ENCODE peak calls at places on chromosomes 11 and 22, in four cellular contexts. U, Q, Y and M are unnamed samples.

GRCh38 chr22:25153961-25154685 is 45.5 kb upstream of the CRYBB3 start:
- DNase-seq in U (peak; percentile 81), Q (no peak), Y (peak; percentile 93), M (peak; percentile 84)

GRCh38 chr22:17536269-17536668 is 27.0 kb upstream of the SLC25A18 start:
- DNase-seq in U (no peak), Q (no peak), Y (peak; percentile 21), M (peak; percentile 82)

GRCh38 chr11:65060913-65061408 is 2.6 kb upstream of the NAALADL1 start:
- DNase-seq in U (no peak), Q (no peak), Y (peak; percentile 51), M (no peak)

GRCh38 chr11:75014129-75014528 is 25.4 kb downstream of the NEU3 start:
- DNase-seq in U (no peak), Q (no peak), Y (peak; percentile 79), M (no peak)

GRCh38 chr11:69205929-69206612 is 50.3 kb downstream of the SMIM38 start:
- DNase-seq in U (no peak), Q (no peak), Y (no peak), M (peak; percentile 27)

GRCh38 chr11:22405377-22405776 is 67.2 kb downstream of the SLC17A6 start:
- DNase-seq in U (no peak), Q (no peak), Y (no peak), M (no peak)

GRCh38 chr22:25998118-25998775 is 171.0 kb upstream of the SEZ6L start:
- DNase-seq in U (no peak), Q (no peak), Y (no peak), M (no peak)

GRCh38 chr22:27512283-27512761 is 289.2 kb downstream of the MN1 start:
- DNase-seq in U (peak; percentile 61), Q (no peak), Y (peak; percentile 98), M (peak; percentile 92)

GRCh38 chr11:111691731-111692130 is 74.5 kb downstream of the PPP2R1B start:
- DNase-seq in U (no peak), Q (no peak), Y (no peak), M (no peak)

GRCh38 chr11:34650528-34650927 is 29.6 kb downstream of the EHF start:
- DNase-seq in U (no peak), Q (peak; percentile 85), Y (peak; percentile 84), M (no peak)

GRCh38 chr22:41690476-41690875 is 1.8 kb upstream of the SNU13 start:
- DNase-seq in U (no peak), Q (no peak), Y (no peak), M (no peak)

GRCh38 chr22:19514831-19515565 is 9.2 kb downstream of the CLDN5 start:
- DNase-seq in U (no peak), Q (no peak), Y (no peak), M (no peak)

GRCh38 chr11:10561947-10562346 is 6.5 kb downstream of the LYVE1 start:
- DNase-seq in U (no peak), Q (no peak), Y (no peak), M (no peak)

GRCh38 chr11:70530010-70530409 is 131.7 kb downstream of the CTTN start:
- DNase-seq in U (no peak), Q (no peak), Y (no peak), M (no peak)

GRCh38 chr11:91966368-91966767 is 258.2 kb upstream of the FAT3 start:
- DNase-seq in U (no peak), Q (no peak), Y (no peak), M (no peak)
- H3K27ac ChIP-seq in U (no peak overlapping the region), Q (no peak overlapping the region), Y (no peak overlapping the region), M (no peak overlapping the region)

DNA sequence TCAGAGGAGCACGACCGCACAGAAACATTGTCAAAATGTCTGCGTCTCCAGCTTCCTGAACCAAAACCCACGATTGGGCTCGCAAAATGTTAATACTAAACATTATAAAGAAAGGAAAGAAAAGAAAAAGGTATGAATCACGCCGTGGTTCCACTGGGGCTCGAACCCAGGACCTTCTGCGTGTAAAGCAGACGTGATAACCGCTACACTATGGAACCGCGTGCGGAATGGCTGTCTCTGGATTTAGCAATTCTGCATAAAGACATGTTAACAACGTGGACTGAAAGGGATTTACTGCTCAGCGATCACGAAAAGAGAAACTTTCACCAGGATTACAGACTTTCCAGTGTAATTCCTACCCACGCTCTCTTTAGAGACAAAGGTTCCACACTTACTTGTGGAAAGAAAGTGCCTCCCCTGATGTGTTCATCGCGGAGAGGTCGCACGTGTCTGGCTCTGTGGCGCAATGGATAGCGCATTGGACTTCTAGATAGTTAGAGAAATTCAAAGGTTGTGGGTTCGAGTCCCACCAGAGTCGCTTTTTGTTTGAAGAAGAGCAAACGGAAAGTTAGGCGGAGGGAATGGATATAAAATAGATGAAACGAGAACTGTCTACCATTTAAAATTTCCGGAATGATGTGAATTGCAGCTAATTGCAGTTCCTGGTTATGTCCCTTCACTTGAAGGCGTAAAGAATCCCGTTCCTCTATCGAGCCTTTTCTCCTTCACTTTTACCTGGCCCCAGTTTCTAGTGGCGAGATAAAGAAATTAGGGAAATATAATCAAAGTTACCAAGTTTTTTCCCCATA is 39.7 kb downstream of the OR4D9 start:
- DNase-seq in U (peak; percentile 75), Q (peak; percentile 84), Y (peak; percentile 91), M (peak; percentile 90)
- H3K4me3 ChIP-seq in U (peak overlapping the region; percentile 56), Q (peak overlapping the region; percentile 59), Y (peak overlapping the region; percentile 55), M (peak overlapping the region; percentile 83)

GRCh38 chr22:42937164-42937854 is 77.6 kb downstream of the PACSIN2 start:
- DNase-seq in U (peak; percentile 85), Q (no peak), Y (peak; percentile 62), M (peak; percentile 81)
- H3K27ac ChIP-seq in U (peak overlapping the region; percentile 78), Q (no peak overlapping the region), Y (no peak overlapping the region), M (peak overlapping the region; percentile 81)

GRCh38 chr11:17734418-17734911 is at the start of gene KCNC1:
- DNase-seq in U (no peak), Q (no peak), Y (peak; percentile 55), M (peak; percentile 82)

GRCh38 chr11:17734986-17735822 is 623 bp downstream of the KCNC1 start:
- DNase-seq in U (peak; percentile 68), Q (no peak), Y (peak; percentile 82), M (peak; percentile 93)

GRCh38 chr11:17738350-17739207 is 4.0 kb downstream of the KCNC1 start:
- DNase-seq in U (no peak), Q (no peak), Y (no peak), M (peak; percentile 54)

GRCh38 chr11:17735823-17736772 is 1.5 kb downstream of the KCNC1 start:
- DNase-seq in U (no peak), Q (no peak), Y (no peak), M (peak; percentile 71)

DNA sequence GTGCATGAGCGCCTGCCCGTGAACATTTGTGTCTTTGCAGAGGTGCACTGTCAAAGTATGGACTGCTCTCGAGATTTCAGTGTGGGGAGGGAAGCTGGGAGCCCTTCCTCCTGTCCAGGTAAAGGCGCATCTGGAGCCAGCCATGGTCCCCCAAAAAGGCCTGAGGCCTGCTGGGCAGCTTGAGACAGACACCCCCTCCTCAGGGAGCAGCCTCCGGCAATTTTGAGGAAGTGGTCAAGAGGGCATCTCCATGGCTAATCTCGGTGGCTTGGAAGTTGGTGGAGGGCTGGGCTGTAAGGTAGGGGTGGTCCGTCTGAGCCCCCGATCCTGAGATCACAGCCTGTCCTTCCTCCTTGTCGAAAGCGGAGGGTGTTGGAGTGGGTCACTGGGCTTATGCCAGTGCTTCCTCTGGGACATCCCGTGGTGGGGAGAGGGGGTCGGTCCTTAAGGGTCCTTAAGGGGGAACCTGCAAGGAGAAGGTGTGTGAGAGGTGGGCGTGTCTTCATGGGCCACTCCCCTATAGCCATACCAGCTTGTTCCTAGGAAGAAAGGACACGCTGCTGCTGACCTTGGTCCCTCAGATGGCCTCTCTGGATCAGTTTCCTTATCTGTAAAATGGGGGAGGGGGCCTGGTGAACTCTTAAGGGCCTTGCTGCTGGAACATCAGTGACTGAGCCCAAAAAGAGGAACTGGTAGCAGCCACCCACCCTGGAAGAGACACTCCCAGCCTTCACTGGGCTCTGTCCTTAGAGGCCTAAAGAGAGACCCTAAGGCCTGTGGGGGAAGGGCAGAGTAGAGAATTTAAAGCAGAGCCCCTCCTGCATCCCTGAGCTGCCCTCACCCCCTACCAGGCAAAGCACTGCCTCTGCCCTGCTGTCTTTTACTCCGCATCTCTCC is 2.6 kb downstream of the KCNC1 start:
- DNase-seq in U (no peak), Q (no peak), Y (no peak), M (peak; percentile 52)
- H3K4me3 ChIP-seq in U (no peak overlapping the region), Q (no peak overlapping the region), Y (no peak overlapping the region), M (no peak overlapping the region)

DNA sequence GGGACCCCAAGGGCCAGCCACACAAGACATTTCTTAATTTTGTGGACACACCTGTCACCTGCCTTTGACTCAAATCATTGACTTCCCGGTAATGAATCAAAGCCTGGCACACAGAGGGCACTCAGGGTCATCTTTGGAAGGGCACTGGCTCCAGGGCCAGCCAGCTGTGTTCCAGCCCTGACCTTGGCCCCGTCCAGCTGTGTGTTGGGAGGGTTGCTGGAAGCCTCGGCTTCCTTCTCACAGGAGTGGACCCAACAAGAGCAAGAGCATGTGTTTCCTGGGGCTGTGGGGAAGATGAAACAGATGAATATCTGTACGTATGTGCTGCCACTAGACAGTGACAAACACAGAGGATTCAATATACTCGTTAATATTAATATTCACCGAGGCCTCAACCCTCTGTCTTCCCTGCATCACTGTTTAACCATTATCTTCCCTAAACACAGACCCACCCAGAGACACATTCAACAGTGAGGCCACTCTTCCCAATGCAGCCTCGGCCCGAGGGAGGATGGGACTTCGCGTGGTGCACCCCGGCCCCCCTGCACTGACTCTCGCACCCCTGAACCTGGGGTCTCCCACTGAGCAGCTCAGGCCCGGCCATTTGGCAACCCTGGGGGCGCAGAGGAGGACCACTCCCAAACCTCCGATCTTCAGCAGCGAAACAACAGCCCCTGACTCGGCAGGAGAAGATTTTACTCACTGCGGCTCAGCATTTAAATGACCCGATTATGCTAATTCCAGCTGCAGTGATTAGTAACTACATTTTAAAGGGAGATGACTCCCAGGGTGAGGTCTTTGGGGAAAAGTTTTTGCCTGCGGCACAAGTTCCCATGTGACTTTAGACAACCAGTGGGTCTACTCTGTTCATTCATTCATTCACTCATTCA is 45.7 kb downstream of the PHF21B start:
- DNase-seq in U (no peak), Q (no peak), Y (no peak), M (no peak)
- H3K27ac ChIP-seq in U (no peak overlapping the region), Q (no peak overlapping the region), Y (no peak overlapping the region), M (no peak overlapping the region)

GRCh38 chr22:45972091-45972867 is 4.7 kb downstream of the WNT7B start:
- DNase-seq in U (no peak), Q (no peak), Y (no peak), M (no peak)

GRCh38 chr22:45971389-45972028 is 5.5 kb downstream of the WNT7B start:
- DNase-seq in U (no peak), Q (no peak), Y (no peak), M (no peak)

GRCh38 chr22:45969801-45970464 is 7.0 kb downstream of the WNT7B start:
- DNase-seq in U (no peak), Q (no peak), Y (no peak), M (no peak)

GRCh38 chr22:45969414-45969799 is 7.6 kb downstream of the WNT7B start:
- DNase-seq in U (no peak), Q (no peak), Y (peak; percentile 17), M (no peak)

GRCh38 chr22:45970709-45971388 is 6.1 kb downstream of the WNT7B start:
- DNase-seq in U (no peak), Q (no peak), Y (peak; percentile 32), M (no peak)
- H3K4me3 ChIP-seq in U (peak overlapping the region; percentile 29), Q (no peak overlapping the region), Y (peak overlapping the region; percentile 16), M (no peak overlapping the region)